ENCODE peak calls at places on chromosomes 3 and 15, in four cellular contexts. L, Y, U and H are unnamed samples.

GRCh38 chr15:57824186-57824585 is 117.7 kb downstream of the POLR2M start:
- DNase-seq in L (no peak), Y (no peak), U (no peak), H (no peak)

GRCh38 chr3:5503136-5503535 is 315.6 kb downstream of the EDEM1 start:
- DNase-seq in L (no peak), Y (no peak), U (no peak), H (no peak)

GRCh38 chr3:98056035-98056434 is 20.9 kb upstream of the GABRR3 start:
- DNase-seq in L (no peak), Y (no peak), U (no peak), H (no peak)

GRCh38 chr3:195034101-195034500 is 236.9 kb downstream of the XXYLT1 start:
- DNase-seq in L (no peak), Y (no peak), U (no peak), H (no peak)

GRCh38 chr15:66883322-66883911 is 181.4 kb downstream of the SMAD6 start:
- DNase-seq in L (peak; percentile 77), Y (no peak), U (peak; percentile 33), H (no peak)

GRCh38 chr15:77479015-77479414 is 58.3 kb downstream of the HMG20A start:
- DNase-seq in L (no peak), Y (no peak), U (no peak), H (no peak)

GRCh38 chr15:74213858-74214284 is 11.3 kb upstream of the STRA6 start:
- DNase-seq in L (no peak), Y (no peak), U (peak; percentile 39), H (no peak)

GRCh38 chr3:187958432-187959003 is 195.4 kb upstream of the LPP start:
- DNase-seq in L (no peak), Y (no peak), U (no peak), H (no peak)

GRCh38 chr15:41462396-41462795 is 31.3 kb upstream of the ITPKA start:
- DNase-seq in L (no peak), Y (no peak), U (no peak), H (no peak)

GRCh38 chr3:24483873-24484272 is 10.8 kb downstream of the THRB start:
- DNase-seq in L (no peak), Y (no peak), U (no peak), H (no peak)

GRCh38 chr3:64151335-64151871 is 73.9 kb downstream of the PRICKLE2 start:
- DNase-seq in L (no peak), Y (no peak), U (no peak), H (no peak)

GRCh38 chr3:86921981-86922680 is 68.8 kb downstream of the VGLL3 start:
- DNase-seq in L (no peak), Y (no peak), U (no peak), H (no peak)

GRCh38 chr3:30248423-30248822 is 358.0 kb upstream of the TGFBR2 start:
- DNase-seq in L (no peak), Y (no peak), U (no peak), H (peak; percentile 1)

GRCh38 chr15:52154896-52155865 is 36.0 kb downstream of the GNB5 start:
- DNase-seq in L (no peak), Y (no peak), U (no peak), H (no peak)

GRCh38 chr3:16897254-16897926 is 12.6 kb downstream of the PLCL2 start:
- DNase-seq in L (no peak), Y (peak; percentile 43), U (no peak), H (peak; percentile 52)

GRCh38 chr3:65785065-65785645 is 253.6 kb downstream of the MAGI1 start:
- DNase-seq in L (peak; percentile 41), Y (peak; percentile 57), U (peak; percentile 24), H (no peak)

GRCh38 chr15:43826029-43826507 is 734 bp upstream of the WDR76 start:
- DNase-seq in L (no peak), Y (no peak), U (no peak), H (no peak)

GRCh38 chr15:43821505-43821904 is 3.0 kb downstream of the MFAP1 start:
- DNase-seq in L (no peak), Y (no peak), U (no peak), H (no peak)

GRCh38 chr15:43828061-43828657 is 1.4 kb downstream of the WDR76 start:
- DNase-seq in L (no peak), Y (peak; percentile 23), U (no peak), H (no peak)

DNA sequence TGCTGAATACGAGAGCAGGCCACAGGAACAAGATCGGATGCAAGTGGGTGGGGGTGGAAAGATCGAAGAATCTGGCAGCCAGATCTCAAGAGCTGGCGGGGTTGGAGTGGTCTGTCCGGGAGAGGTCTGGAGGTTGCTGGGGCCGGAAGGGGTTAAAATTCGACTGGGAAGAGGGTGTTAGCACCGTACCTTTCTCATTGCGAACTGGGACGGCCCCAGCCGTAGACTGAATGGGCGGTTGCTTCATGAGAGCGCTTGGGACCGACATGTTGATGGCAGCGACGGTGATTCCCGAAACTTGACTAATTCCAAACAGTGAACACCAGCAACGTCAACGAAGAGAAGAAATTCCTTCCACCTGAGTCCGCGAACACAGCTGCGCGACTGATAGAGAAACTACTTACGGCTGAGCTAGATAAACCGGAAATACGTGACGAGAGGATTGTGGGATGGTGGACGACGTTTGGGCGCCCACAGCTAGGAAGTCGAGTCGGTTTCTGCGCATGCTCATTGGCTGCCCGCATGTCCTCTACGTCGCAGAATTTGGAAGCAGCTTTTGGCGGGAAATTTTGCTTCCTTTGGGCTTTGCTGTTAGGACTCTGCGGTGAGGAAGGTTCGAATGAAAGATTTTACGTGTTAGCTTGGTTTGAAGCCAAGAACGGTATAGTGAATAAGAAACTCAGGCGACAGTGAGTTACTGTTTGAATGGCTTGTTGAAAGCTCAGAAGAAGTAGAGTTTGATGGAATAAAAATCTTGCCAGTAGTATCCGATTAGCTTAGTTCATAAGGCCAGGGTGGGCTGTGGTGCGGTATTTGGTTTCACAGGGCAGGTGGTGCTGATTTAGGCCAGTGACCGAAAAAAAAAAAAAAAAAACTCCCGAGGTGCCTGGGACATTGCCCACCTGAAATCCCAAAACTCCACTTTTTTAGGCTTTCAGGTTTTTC is at the start of gene MFAP1:
- DNase-seq in L (peak; percentile 93), Y (peak; percentile 90), U (peak; percentile 92), H (peak; percentile 93)
- H3K27me3 ChIP-seq in L (no peaks in the 10 kb centered on the region), Y (no peaks in the 10 kb centered on the region), U (no peaks in the 10 kb centered on the region), H (no peaks in the 10 kb centered on the region)

GRCh38 chr3:157082305-157082981 is 77.5 kb downstream of the CCNL1 start:
- DNase-seq in L (no peak), Y (no peak), U (no peak), H (no peak)

GRCh38 chr3:157078131-157078835 is 81.7 kb downstream of the CCNL1 start:
- DNase-seq in L (no peak), Y (no peak), U (no peak), H (no peak)

GRCh38 chr3:157077565-157077991 is 82.4 kb downstream of the CCNL1 start:
- DNase-seq in L (peak; percentile 23), Y (no peak), U (no peak), H (no peak)

GRCh38 chr3:157081681-157082210 is 78.2 kb downstream of the CCNL1 start:
- DNase-seq in L (peak; percentile 68), Y (peak; percentile 84), U (peak; percentile 86), H (no peak)

DNA sequence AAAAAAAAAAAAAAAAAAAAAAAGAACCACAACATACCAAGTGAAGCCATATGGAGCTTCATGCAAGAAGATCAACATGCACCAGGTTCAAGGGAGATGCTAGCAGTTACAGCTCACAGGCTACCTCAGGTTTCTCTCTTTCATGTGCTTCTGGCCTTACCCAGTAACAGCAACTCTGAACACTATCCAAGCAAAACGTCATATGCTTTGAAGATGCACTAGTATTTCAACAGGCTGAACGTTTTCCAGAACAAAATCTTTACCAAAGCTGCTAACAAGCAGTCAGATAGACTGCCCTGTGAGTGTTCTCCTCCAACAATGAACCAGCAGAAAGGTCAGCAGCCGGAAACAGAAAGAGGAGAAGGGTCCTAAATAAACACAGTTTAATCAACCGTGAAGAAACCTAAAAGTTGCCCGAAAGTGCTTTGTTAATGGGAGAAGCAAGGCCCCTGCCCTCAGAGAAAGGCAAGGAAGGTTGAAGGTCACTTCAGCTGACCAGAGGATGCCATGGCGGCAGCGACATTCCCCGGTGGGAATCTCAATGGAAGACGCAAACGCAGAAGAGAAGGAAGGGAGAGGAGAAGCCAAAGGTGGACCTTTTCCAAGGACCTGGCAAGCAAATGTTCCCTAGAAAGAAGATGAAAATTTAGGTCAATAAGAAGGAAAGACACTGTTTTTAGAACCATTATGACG is 80.1 kb downstream of the CCNL1 start:
- DNase-seq in L (no peak), Y (no peak), U (no peak), H (no peak)
- TF ChIP-seq TAF1 in L (no peak), Y (no peak), U (no peak), H (no peak)

DNA sequence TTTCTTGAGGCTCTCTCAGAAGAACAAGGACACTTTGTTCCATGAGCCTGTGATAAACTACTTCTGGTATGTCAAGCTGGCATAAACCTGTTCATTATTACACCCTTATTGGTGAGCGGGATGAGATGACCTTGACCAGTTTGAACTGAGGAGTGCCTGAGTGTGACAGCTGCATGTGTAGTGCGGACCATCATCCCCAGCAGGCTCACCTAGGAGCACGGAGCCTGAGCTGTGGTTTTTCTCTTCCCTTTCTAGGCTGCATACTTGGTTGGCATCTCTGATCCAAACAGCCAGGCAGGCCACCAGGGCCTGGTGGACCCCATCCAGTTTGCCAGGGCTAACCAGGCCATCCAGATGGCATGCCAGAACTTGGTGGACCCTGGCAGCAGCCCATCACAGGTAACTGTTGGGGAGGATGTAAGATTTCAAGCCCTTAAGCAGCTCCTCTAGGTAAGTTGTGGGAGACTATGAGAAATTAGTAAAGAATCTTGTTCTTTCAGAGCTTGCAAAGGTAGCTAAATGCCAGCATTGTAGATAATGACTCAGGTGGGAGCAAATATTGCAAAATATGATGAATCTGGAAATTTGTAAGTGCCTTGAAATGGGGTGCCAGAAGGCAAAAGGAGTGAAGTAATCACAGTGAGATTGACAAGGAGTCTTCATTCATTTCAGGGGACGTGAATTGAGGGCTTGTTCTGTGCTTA is 288.9 kb upstream of the TPM1 start:
- DNase-seq in L (peak; percentile 43), Y (no peak), U (no peak), H (no peak)
- TF ChIP-seq MXI1 in L (no peak), Y (no peak), U (no peak), H (no peak)

GRCh38 chr15:78811825-78812183 is 540 bp upstream of the ADAMTS7 start:
- DNase-seq in L (no peak), Y (no peak), U (no peak), H (no peak)

GRCh38 chr15:78810003-78810376 is 1.3 kb downstream of the ADAMTS7 start:
- DNase-seq in L (no peak), Y (no peak), U (no peak), H (no peak)

GRCh38 chr15:78811124-78811824 is at the start of gene ADAMTS7:
- DNase-seq in L (no peak), Y (peak; percentile 99), U (peak; percentile 97), H (no peak)

GRCh38 chr15:78808550-78808949 is 2.7 kb downstream of the ADAMTS7 start:
- DNase-seq in L (peak; percentile 39), Y (peak; percentile 60), U (peak; percentile 55), H (no peak)

DNA sequence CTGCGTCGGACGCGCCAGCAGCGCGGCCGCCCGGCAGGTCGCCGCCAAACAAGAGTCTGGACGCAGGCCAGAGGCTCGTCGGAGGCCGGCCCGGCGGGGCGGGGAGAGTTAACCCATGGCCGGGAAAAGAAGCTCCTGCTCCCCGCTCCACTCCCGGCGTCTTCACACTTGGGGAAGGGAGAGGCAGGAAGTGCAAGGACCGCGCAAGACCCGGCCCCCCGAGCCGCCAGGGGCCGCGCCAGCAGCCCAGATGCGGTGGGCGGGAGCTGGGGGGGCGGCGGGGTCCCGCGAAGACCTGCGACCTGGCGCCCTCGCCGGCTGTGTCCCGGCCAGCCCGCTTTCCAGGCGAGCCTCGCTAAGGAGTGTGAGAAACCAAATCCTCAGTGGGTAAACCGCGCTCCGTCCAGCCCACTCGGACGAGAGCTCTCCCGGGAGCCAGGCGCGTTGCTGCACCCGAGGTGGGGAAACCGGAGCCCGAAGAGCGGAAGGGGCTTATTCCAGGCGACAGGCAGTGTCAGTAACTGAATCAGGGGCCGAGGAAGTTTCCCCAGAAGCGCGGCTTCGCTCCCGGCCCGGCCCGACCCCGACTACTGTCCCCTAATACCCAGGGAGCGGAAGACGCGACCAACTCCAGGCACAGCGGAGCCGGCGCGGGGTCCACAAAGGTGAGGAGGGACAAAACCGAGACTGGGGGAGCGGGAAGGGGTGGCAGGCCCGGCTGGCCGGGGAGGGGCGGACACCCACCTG is 714 bp downstream of the ADAMTS7 start:
- DNase-seq in L (no peak), Y (peak; percentile 85), U (peak; percentile 36), H (no peak)
- H3K27me3 ChIP-seq in L (peaks cover 51% of the 10 kb centered on the region), Y (no peaks in the 10 kb centered on the region), U (peaks cover 21% of the 10 kb centered on the region), H (peaks cover 8% of the 10 kb centered on the region)